ENCODE peak calls at places on chromosome 19, in eight cellular contexts. G, F, V, P, D, W, U and T are unnamed samples. For H3K36me3, the result is how much of the 10 kb centered on the place peaks cover.

GRCh38 chr19:28245937-28246336 is 967.0 kb downstream of the UQCRFS1 start:
- DNase-seq in P (no peak), W (no peak), V (no peak), F (no peak), G (no peak), D (no peak), U (no peak), T (no peak)

GRCh38 chr19:51031220-51031879 is 3.5 kb downstream of the KLK12 start:
- DNase-seq in P (no peak), F (no peak), G (no peak), U (no peak), W (no peak), D (no peak), V (no peak), T (no peak)

GRCh38 chr19:43318796-43319314 is 34.6 kb upstream of the CD177 start:
- DNase-seq in W (no peak), U (no peak), D (no peak), P (no peak), V (no peak), F (no peak), G (no peak), T (peak)

GRCh38 chr19:48145596-48146254 is 24.4 kb downstream of the LIG1 start:
- DNase-seq in P (no peak), G (peak), D (no peak), V (no peak), W (no peak), F (no peak), U (no peak), T (no peak)

GRCh38 chr19:12596927-12597548 is 13.6 kb downstream of the ZNF490 start:
- DNase-seq in P (no peak), U (no peak), F (no peak), W (no peak), D (no peak), G (no peak), V (no peak), T (no peak)

GRCh38 chr19:48319647-48320537 is 5.5 kb upstream of the EMP3 start:
- DNase-seq in D (peak), F (peak), V (peak), W (peak), U (peak), G (peak), P (peak), T (peak)

GRCh38 chr19:24074720-24075119 is 12.3 kb upstream of the ZNF254 start:
- DNase-seq in W (peak), G (no peak), V (no peak), F (no peak), D (no peak), U (peak), P (no peak), T (no peak)

GRCh38 chr19:41206926-41207750 is 11.9 kb upstream of the AXL start:
- DNase-seq in F (peak), D (peak), P (peak), W (no peak), G (no peak), U (peak), V (peak), T (no peak)

GRCh38 chr19:52991484-52991883 is 22.2 kb upstream of the ERVV-1 start:
- DNase-seq in D (no peak), P (no peak), G (no peak), U (peak), V (no peak), W (peak), F (no peak), T (no peak)

GRCh38 chr19:3803114-3803888 is 17.1 kb upstream of the MATK start:
- DNase-seq in V (no peak), W (no peak), P (no peak), D (no peak), G (no peak), F (no peak), U (no peak), T (no peak)

GRCh38 chr19:7516281-7516862 is 469 bp downstream of the ZNF358 start:
- DNase-seq in P (no peak), V (no peak), W (no peak), U (no peak), D (no peak), F (no peak), G (peak), T (no peak)

GRCh38 chr19:11191273-11191755 is 6.0 kb downstream of the KANK2 start:
- DNase-seq in D (peak), V (peak), P (peak), G (peak), W (peak), U (peak), F (peak), T (no peak)
- H3K36me3 ChIP-seq in D (under half), V (under half), P (under half), G (under half), W (half or more), U (under half), F (under half), T (under half)

DNA sequence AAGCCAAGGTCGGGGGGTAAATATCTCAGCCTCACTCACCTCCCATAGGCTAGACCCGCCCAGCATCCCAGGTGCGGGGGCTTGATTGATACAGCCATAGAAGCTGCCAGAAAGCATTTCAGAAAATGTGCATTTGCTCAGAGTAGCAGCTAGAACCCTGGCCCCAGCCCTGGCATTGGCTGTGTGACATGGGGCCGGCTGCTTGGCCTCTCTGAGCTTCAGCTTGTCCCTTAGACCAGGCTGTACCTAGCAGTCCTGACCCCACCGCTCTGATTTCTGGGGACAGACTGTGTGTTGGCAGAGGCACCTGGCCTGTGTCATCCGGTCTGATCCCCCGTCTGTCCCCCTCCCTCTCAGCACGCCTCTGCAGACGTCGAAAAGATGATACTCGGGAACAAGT is 15.4 kb downstream of the RAB8A start:
- DNase-seq in D (no peak), U (no peak), G (no peak), F (no peak), W (no peak), P (no peak), V (no peak), T (no peak)
- H3K36me3 ChIP-seq in D (under half), U (under half), G (half or more), F (half or more), W (half or more), P (under half), V (half or more), T (half or more)

GRCh38 chr19:5097331-5097930 is 128.5 kb downstream of the KDM4B start:
- DNase-seq in F (no peak), D (no peak), W (no peak), U (no peak), P (no peak), V (no peak), G (no peak), T (no peak)

GRCh38 chr19:5097959-5098623 is 129.2 kb downstream of the KDM4B start:
- DNase-seq in G (no peak), U (no peak), D (no peak), W (no peak), F (no peak), P (no peak), V (no peak), T (no peak)

GRCh38 chr19:5099822-5100221 is 130.9 kb downstream of the KDM4B start:
- DNase-seq in D (no peak), W (no peak), F (no peak), G (no peak), U (no peak), P (no peak), V (no peak), T (no peak)

GRCh38 chr19:5096536-5096935 is 127.6 kb downstream of the KDM4B start:
- DNase-seq in G (no peak), F (no peak), P (no peak), V (no peak), D (no peak), U (no peak), W (no peak), T (no peak)

GRCh38 chr19:5098646-5099045 is 129.7 kb downstream of the KDM4B start:
- DNase-seq in F (no peak), W (no peak), V (no peak), U (no peak), P (no peak), G (no peak), D (no peak), T (no peak)
- H3K36me3 ChIP-seq in F (under half), W (under half), V (under half), U (under half), P (under half), G (under half), D (under half), T (under half)

GRCh38 chr19:9146882-9147281 is 6.7 kb downstream of the ZNF317 start:
- DNase-seq in P (no peak), V (no peak), F (no peak), G (no peak), U (no peak), W (no peak), D (no peak), T (no peak)
- H3K36me3 ChIP-seq in P (under half), V (under half), F (under half), G (under half), U (under half), W (under half), D (under half), T (under half)

GRCh38 chr19:17183858-17184271 is 31.3 kb upstream of the USE1 start:
- DNase-seq in D (no peak), V (no peak), U (no peak), W (no peak), F (no peak), P (no peak), G (no peak), T (no peak)
- H3K36me3 ChIP-seq in D (under half), V (under half), U (under half), W (half or more), F (half or more), P (under half), G (under half), T (under half)

GRCh38 chr19:30003862-30004261 is 61.8 kb downstream of the URI1 start:
- DNase-seq in U (no peak), W (no peak), G (no peak), F (no peak), V (no peak), P (no peak), D (no peak), T (peak)
- H3K36me3 ChIP-seq in U (under half), W (under half), G (under half), F (under half), V (under half), P (under half), D (under half), T (under half)

DNA sequence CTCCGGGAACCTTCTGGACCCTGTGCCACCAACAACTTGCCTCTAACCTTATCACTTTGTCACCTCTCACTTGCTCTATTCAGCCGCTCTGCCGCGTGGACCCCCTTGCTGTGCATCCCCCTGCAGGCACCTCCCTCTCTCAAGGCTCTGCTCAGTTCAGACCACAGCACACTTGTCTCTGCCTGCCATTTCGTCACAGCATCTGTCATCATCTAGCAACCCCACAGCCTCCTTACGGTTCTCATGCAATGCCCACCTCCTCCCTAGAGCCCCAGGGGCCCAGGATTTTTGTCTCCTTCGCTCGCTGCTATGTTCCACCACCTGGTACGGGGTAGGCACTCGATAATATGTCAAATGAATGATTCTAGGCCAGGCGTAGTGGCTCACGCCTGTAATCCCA is 4.8 kb downstream of the HAUS8 start:
- DNase-seq in U (no peak), G (no peak), W (no peak), D (no peak), P (no peak), F (no peak), V (no peak), T (no peak)
- H3K36me3 ChIP-seq in U (under half), G (under half), W (under half), D (under half), P (under half), F (under half), V (under half), T (under half)

DNA sequence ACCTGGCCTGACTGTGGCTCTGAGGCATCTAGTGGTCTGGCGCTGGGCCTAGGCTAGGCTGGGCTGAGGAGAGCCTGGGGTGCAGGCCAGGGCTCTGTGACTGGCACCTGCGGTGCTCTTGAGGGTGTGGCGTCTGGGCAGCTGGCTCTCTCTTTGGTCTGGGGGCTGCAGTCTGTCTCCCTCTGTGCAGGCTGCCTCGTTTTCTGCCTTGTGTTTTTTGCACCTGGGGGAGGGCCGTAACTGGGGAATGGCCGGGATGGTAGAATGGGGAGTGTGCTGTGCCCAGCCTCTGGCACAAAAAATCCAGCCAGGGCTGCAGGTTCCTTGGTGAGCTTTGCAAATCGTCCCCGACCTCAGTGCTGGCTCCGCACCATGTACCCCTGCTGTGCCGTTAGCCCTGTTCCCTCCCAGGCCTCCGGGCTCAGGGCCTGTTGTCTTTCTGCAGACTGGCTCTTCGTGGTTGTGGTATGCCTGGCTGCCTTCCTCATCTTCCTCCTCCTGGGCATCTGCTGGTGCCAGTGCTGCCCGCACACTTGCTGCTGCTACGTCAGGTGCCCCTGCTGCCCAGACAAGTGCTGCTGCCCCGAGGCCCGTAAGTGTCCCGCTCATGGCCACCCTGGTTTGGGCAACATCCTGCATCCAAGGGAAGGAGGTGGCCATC is 6.5 kb upstream of the USF2 start:
- DNase-seq in F (peak), G (peak), W (no peak), P (peak), D (no peak), V (peak), U (no peak), T (no peak)
- H3K36me3 ChIP-seq in F (under half), G (under half), W (under half), P (under half), D (under half), V (under half), U (under half), T (half or more)

DNA sequence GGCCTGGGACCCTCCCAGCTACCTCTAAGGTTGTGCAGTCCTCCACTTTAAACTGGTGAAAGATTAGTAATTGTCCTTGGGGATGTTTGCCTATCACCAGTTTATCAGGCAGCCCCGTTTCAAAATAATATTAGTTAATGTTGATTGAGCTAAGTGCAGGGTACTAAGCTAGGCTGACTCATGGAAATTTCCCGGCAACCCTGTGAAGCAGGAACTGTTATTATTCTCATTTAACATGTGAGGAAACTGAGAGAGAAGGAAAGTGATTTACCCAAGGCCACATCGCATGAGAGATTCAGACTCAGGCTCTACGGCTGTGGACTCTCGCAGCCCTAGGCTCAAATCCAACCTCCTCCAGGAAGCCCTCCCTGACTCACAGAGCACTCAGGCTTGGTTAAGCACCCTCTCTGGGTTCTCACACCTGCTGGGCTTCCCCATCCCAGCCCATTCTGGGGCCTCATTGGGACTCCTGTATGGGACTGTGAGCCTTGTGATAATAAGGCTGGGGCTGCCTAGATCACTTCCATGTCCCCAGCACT is 19.7 kb downstream of the CLPTM1 start:
- DNase-seq in W (no peak), U (no peak), D (no peak), G (no peak), P (no peak), F (no peak), V (no peak), T (no peak)
- H3K36me3 ChIP-seq in W (half or more), U (under half), D (under half), G (half or more), P (under half), F (half or more), V (under half), T (half or more)

GRCh38 chr19:807627-808175 is 10.4 kb downstream of the PTBP1 start:
- DNase-seq in G (no peak), F (no peak), P (no peak), D (no peak), V (no peak), W (no peak), U (no peak), T (no peak)
- H3K36me3 ChIP-seq in G (half or more), F (half or more), P (under half), D (under half), V (half or more), W (half or more), U (half or more), T (half or more)